ENCODE peak calls at places on chromosomes 6 and 20, in ten cellular contexts. One of them, this sample, is unnamed.

GRCh38 chr6:122871079-122871478 is 82.0 kb downstream of the SMPDL3A start:
- DNase-seq in GM23248: peak
- DNase-seq in right lobe of liver: no peak
- DNase-seq in aorta: no peak
- DNase-seq in cardiac muscle cell: no peak
- DNase-seq in fibroblast of pulmonary artery: peak
- DNase-seq in GM06990: no peak
- DNase-seq in foreskin fibroblast: no peak
- DNase-seq in coronary artery: no peak
- DNase-seq in A673: peak
- DNase-seq in this sample: no peak

GRCh38 chr6:63121166-63121565 is 90.1 kb upstream of the FKBP1C start:
- DNase-seq in GM23248: no peak
- DNase-seq in right lobe of liver: no peak
- DNase-seq in aorta: no peak
- DNase-seq in cardiac muscle cell: no peak
- DNase-seq in fibroblast of pulmonary artery: no peak
- DNase-seq in GM06990: no peak
- DNase-seq in foreskin fibroblast: no peak
- DNase-seq in coronary artery: no peak
- DNase-seq in A673: no peak
- DNase-seq in this sample: no peak

GRCh38 chr6:90121982-90122381 is 174.7 kb downstream of the BACH2 start:
- DNase-seq in GM23248: peak
- DNase-seq in right lobe of liver: no peak
- DNase-seq in aorta: peak
- DNase-seq in cardiac muscle cell: no peak
- DNase-seq in fibroblast of pulmonary artery: no peak
- DNase-seq in GM06990: peak
- DNase-seq in foreskin fibroblast: no peak
- DNase-seq in coronary artery: no peak
- DNase-seq in A673: no peak
- DNase-seq in this sample: no peak

GRCh38 chr20:57259179-57260021 is 7.0 kb downstream of the BMP7 start:
- DNase-seq in GM23248: peak
- DNase-seq in right lobe of liver: no peak
- DNase-seq in aorta: no peak
- DNase-seq in cardiac muscle cell: no peak
- DNase-seq in fibroblast of pulmonary artery: no peak
- DNase-seq in GM06990: no peak
- DNase-seq in foreskin fibroblast: no peak
- DNase-seq in coronary artery: no peak
- DNase-seq in A673: peak
- DNase-seq in this sample: no peak

GRCh38 chr20:47205577-47206123 is 150.8 kb downstream of the ZMYND8 start:
- DNase-seq in GM23248: peak
- DNase-seq in right lobe of liver: peak
- DNase-seq in aorta: peak
- DNase-seq in cardiac muscle cell: peak
- DNase-seq in fibroblast of pulmonary artery: peak
- DNase-seq in GM06990: peak
- DNase-seq in foreskin fibroblast: peak
- DNase-seq in coronary artery: no peak
- DNase-seq in A673: peak
- DNase-seq in this sample: peak

GRCh38 chr20:2836035-2836434 is 4.4 kb downstream of the PCED1A start:
- DNase-seq in GM23248: no peak
- DNase-seq in right lobe of liver: no peak
- DNase-seq in aorta: no peak
- DNase-seq in cardiac muscle cell: no peak
- DNase-seq in fibroblast of pulmonary artery: no peak
- DNase-seq in GM06990: no peak
- DNase-seq in foreskin fibroblast: no peak
- DNase-seq in coronary artery: no peak
- DNase-seq in A673: no peak
- DNase-seq in this sample: no peak

GRCh38 chr6:167825759-167826229 is 917 bp upstream of the AFDN start:
- DNase-seq in GM23248: peak
- DNase-seq in right lobe of liver: peak
- DNase-seq in aorta: peak
- DNase-seq in cardiac muscle cell: peak
- DNase-seq in fibroblast of pulmonary artery: peak
- DNase-seq in GM06990: peak
- DNase-seq in foreskin fibroblast: peak
- DNase-seq in coronary artery: no peak
- DNase-seq in A673: no peak
- DNase-seq in this sample: peak

GRCh38 chr20:38900606-38901005 is 25.6 kb upstream of the FAM83D start:
- DNase-seq in GM23248: no peak
- DNase-seq in right lobe of liver: no peak
- DNase-seq in aorta: no peak
- DNase-seq in cardiac muscle cell: no peak
- DNase-seq in fibroblast of pulmonary artery: no peak
- DNase-seq in GM06990: no peak
- DNase-seq in foreskin fibroblast: no peak
- DNase-seq in coronary artery: no peak
- DNase-seq in A673: no peak
- DNase-seq in this sample: no peak

GRCh38 chr6:4905858-4906257 is 98.0 kb downstream of the RPP40 start:
- DNase-seq in GM23248: no peak
- DNase-seq in right lobe of liver: no peak
- DNase-seq in aorta: no peak
- DNase-seq in cardiac muscle cell: no peak
- DNase-seq in fibroblast of pulmonary artery: no peak
- DNase-seq in GM06990: no peak
- DNase-seq in foreskin fibroblast: no peak
- DNase-seq in coronary artery: no peak
- DNase-seq in A673: no peak
- DNase-seq in this sample: no peak

GRCh38 chr6:13952101-13952500 is 27.3 kb downstream of the RNF182 start:
- DNase-seq in GM23248: no peak
- DNase-seq in right lobe of liver: no peak
- DNase-seq in aorta: no peak
- DNase-seq in cardiac muscle cell: no peak
- DNase-seq in fibroblast of pulmonary artery: no peak
- DNase-seq in GM06990: no peak
- DNase-seq in foreskin fibroblast: no peak
- DNase-seq in coronary artery: no peak
- DNase-seq in A673: no peak
- DNase-seq in this sample: no peak

GRCh38 chr6:156699017-156699421 is 78.2 kb upstream of the ARID1B start:
- DNase-seq in GM23248: peak
- DNase-seq in right lobe of liver: no peak
- DNase-seq in aorta: no peak
- DNase-seq in cardiac muscle cell: no peak
- DNase-seq in fibroblast of pulmonary artery: peak
- DNase-seq in GM06990: peak
- DNase-seq in foreskin fibroblast: peak
- DNase-seq in coronary artery: no peak
- DNase-seq in A673: no peak
- DNase-seq in this sample: no peak

GRCh38 chr6:71486466-71486865 is 197.9 kb downstream of the OGFRL1 start:
- DNase-seq in GM23248: peak
- DNase-seq in right lobe of liver: no peak
- DNase-seq in aorta: no peak
- DNase-seq in cardiac muscle cell: no peak
- DNase-seq in fibroblast of pulmonary artery: no peak
- DNase-seq in GM06990: peak
- DNase-seq in foreskin fibroblast: no peak
- DNase-seq in coronary artery: no peak
- DNase-seq in A673: no peak
- DNase-seq in this sample: no peak

GRCh38 chr6:156957931-156958547 is 180.9 kb downstream of the ARID1B start:
- DNase-seq in GM23248: no peak
- DNase-seq in right lobe of liver: no peak
- DNase-seq in aorta: no peak
- DNase-seq in cardiac muscle cell: no peak
- DNase-seq in fibroblast of pulmonary artery: no peak
- DNase-seq in GM06990: no peak
- DNase-seq in foreskin fibroblast: no peak
- DNase-seq in coronary artery: no peak
- DNase-seq in A673: no peak
- DNase-seq in this sample: no peak

DNA sequence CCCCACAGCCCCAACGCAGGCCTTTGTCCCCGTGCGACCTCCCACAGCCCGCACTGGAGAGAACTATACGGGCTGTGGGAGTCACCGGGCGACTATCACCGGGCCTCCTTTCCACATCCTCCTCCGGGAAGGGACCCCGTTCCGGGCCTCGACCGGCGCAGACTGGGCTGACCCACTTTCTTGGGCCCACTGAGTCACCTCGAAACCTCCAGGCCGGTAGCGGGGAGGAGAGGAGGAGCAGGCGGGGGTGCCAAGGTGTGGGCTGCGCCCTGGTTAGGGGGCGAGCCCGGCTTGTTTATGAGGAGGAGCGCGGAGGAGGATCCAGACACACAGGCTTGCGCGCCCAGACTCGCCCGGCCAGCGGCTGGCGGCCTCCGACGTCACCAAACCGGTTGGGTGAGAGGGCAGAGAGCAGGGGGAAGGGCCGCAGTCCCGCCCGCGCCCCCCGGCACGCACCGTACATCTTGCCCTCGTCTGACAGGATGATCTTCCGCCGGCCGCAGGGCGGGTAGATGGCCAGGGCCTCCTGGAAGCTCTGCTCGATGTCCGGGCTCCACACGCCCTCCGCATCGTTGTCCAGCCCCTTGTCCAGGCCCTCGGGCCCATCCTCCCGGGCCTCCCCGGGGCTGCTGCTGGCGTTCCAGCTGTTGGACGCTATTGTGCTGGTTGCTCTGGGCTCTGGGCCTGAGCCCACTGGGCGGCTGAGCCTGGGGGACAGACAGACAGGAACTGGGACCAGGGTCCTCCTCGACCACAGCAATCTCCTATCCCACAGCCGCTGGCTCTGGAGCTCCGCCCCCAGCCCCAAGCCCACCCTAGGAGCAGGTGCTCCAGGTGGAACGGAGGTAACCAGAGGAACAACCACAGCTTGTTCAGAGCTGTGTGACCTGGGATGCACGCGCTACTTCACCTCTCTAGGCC is 10.6 kb downstream of the TEAD3 start:
- DNase-seq in GM23248: no peak
- DNase-seq in right lobe of liver: no peak
- DNase-seq in aorta: peak
- DNase-seq in cardiac muscle cell: no peak
- DNase-seq in fibroblast of pulmonary artery: peak
- DNase-seq in GM06990: no peak
- DNase-seq in foreskin fibroblast: no peak
- DNase-seq in coronary artery: peak
- DNase-seq in A673: no peak
- DNase-seq in this sample: no peak
- H3K4me3 ChIP-seq in GM23248: no peak
- H3K4me3 ChIP-seq in right lobe of liver: no peak
- H3K4me3 ChIP-seq in aorta: no peak
- H3K4me3 ChIP-seq in cardiac muscle cell: no peak
- H3K4me3 ChIP-seq in fibroblast of pulmonary artery: no peak
- H3K4me3 ChIP-seq in GM06990: no peak
- H3K4me3 ChIP-seq in foreskin fibroblast: no peak
- H3K4me3 ChIP-seq in coronary artery: peak
- H3K4me3 ChIP-seq in A673: no peak
- H3K4me3 ChIP-seq in this sample: no peak

GRCh38 chr6:21597706-21598273 is 4.2 kb downstream of the SOX4 start:
- DNase-seq in GM23248: peak
- DNase-seq in right lobe of liver: no peak
- DNase-seq in aorta: no peak
- DNase-seq in cardiac muscle cell: peak
- DNase-seq in fibroblast of pulmonary artery: peak
- DNase-seq in GM06990: no peak
- DNase-seq in foreskin fibroblast: peak
- DNase-seq in coronary artery: no peak
- DNase-seq in A673: no peak
- DNase-seq in this sample: no peak

GRCh38 chr6:21597243-21597682 is 3.7 kb downstream of the SOX4 start:
- DNase-seq in GM23248: no peak
- DNase-seq in right lobe of liver: no peak
- DNase-seq in aorta: no peak
- DNase-seq in cardiac muscle cell: no peak
- DNase-seq in fibroblast of pulmonary artery: no peak
- DNase-seq in GM06990: no peak
- DNase-seq in foreskin fibroblast: no peak
- DNase-seq in coronary artery: no peak
- DNase-seq in A673: no peak
- DNase-seq in this sample: no peak

GRCh38 chr6:21598662-21599061 is 5.1 kb downstream of the SOX4 start:
- DNase-seq in GM23248: peak
- DNase-seq in right lobe of liver: no peak
- DNase-seq in aorta: no peak
- DNase-seq in cardiac muscle cell: no peak
- DNase-seq in fibroblast of pulmonary artery: peak
- DNase-seq in GM06990: no peak
- DNase-seq in foreskin fibroblast: no peak
- DNase-seq in coronary artery: no peak
- DNase-seq in A673: no peak
- DNase-seq in this sample: no peak

GRCh38 chr6:21601341-21601740 is 7.8 kb downstream of the SOX4 start:
- DNase-seq in GM23248: no peak
- DNase-seq in right lobe of liver: no peak
- DNase-seq in aorta: no peak
- DNase-seq in cardiac muscle cell: no peak
- DNase-seq in fibroblast of pulmonary artery: no peak
- DNase-seq in GM06990: no peak
- DNase-seq in foreskin fibroblast: no peak
- DNase-seq in coronary artery: no peak
- DNase-seq in A673: no peak
- DNase-seq in this sample: no peak

GRCh38 chr6:21599074-21599639 is 5.6 kb downstream of the SOX4 start:
- DNase-seq in GM23248: no peak
- DNase-seq in right lobe of liver: no peak
- DNase-seq in aorta: no peak
- DNase-seq in cardiac muscle cell: no peak
- DNase-seq in fibroblast of pulmonary artery: no peak
- DNase-seq in GM06990: no peak
- DNase-seq in foreskin fibroblast: no peak
- DNase-seq in coronary artery: no peak
- DNase-seq in A673: no peak
- DNase-seq in this sample: no peak
- H3K4me3 ChIP-seq in GM23248: peak
- H3K4me3 ChIP-seq in right lobe of liver: no peak
- H3K4me3 ChIP-seq in aorta: no peak
- H3K4me3 ChIP-seq in cardiac muscle cell: peak
- H3K4me3 ChIP-seq in fibroblast of pulmonary artery: peak
- H3K4me3 ChIP-seq in GM06990: no peak
- H3K4me3 ChIP-seq in foreskin fibroblast: peak
- H3K4me3 ChIP-seq in coronary artery: no peak
- H3K4me3 ChIP-seq in A673: no peak
- H3K4me3 ChIP-seq in this sample: no peak

GRCh38 chr6:136831873-136832562 is 9.6 kb downstream of the PEX7 start:
- DNase-seq in GM23248: no peak
- DNase-seq in right lobe of liver: no peak
- DNase-seq in aorta: no peak
- DNase-seq in cardiac muscle cell: no peak
- DNase-seq in fibroblast of pulmonary artery: no peak
- DNase-seq in GM06990: no peak
- DNase-seq in foreskin fibroblast: no peak
- DNase-seq in coronary artery: no peak
- DNase-seq in A673: no peak
- DNase-seq in this sample: no peak
- H3K4me3 ChIP-seq in GM23248: no peak
- H3K4me3 ChIP-seq in right lobe of liver: no peak
- H3K4me3 ChIP-seq in aorta: no peak
- H3K4me3 ChIP-seq in cardiac muscle cell: no peak
- H3K4me3 ChIP-seq in fibroblast of pulmonary artery: no peak
- H3K4me3 ChIP-seq in GM06990: no peak
- H3K4me3 ChIP-seq in foreskin fibroblast: no peak
- H3K4me3 ChIP-seq in coronary artery: no peak
- H3K4me3 ChIP-seq in A673: no peak
- H3K4me3 ChIP-seq in this sample: no peak

GRCh38 chr6:7546832-7547714 is 5.6 kb downstream of the DSP start:
- DNase-seq in GM23248: no peak
- DNase-seq in right lobe of liver: no peak
- DNase-seq in aorta: no peak
- DNase-seq in cardiac muscle cell: no peak
- DNase-seq in fibroblast of pulmonary artery: no peak
- DNase-seq in GM06990: no peak
- DNase-seq in foreskin fibroblast: no peak
- DNase-seq in coronary artery: no peak
- DNase-seq in A673: no peak
- DNase-seq in this sample: no peak
- H3K4me3 ChIP-seq in GM23248: no peak
- H3K4me3 ChIP-seq in right lobe of liver: no peak
- H3K4me3 ChIP-seq in aorta: no peak
- H3K4me3 ChIP-seq in cardiac muscle cell: no peak
- H3K4me3 ChIP-seq in fibroblast of pulmonary artery: no peak
- H3K4me3 ChIP-seq in GM06990: no peak
- H3K4me3 ChIP-seq in foreskin fibroblast: no peak
- H3K4me3 ChIP-seq in coronary artery: no peak
- H3K4me3 ChIP-seq in A673: no peak
- H3K4me3 ChIP-seq in this sample: no peak

This sample was measured in adrenal gland.